ENCODE peak calls at places on chromosomes 5 and 9, in seven cellular contexts. Z is IMR-90, E is mesendoderm, U is trophoblast cell, F is mesenchymal stem cell, D is neuronal stem cell, K is H1. J is an unnamed sample.

GRCh38 chr9:69671291-69671903 is 774 bp downstream of the APBA1 start:
- DNase-seq in E (no peak), U (no peak), F (no peak), D (no peak), K (no peak), Z (no peak), J (no peak)

GRCh38 chr5:103433216-103433615 is 129.4 kb downstream of the NUDT12 start:
- DNase-seq in E (no peak), K (no peak), D (no peak), U (no peak), Z (peak; percentile 64), F (no peak), J (no peak)

GRCh38 chr5:117455236-117456233 is 880.9 kb upstream of the SEMA6A start:
- DNase-seq in K (peak; percentile 43), Z (no peak), U (peak; percentile 7), E (peak; percentile 75), D (no peak), F (no peak), J (peak; percentile 79)

GRCh38 chr5:57650360-57651069 is 167.9 kb upstream of the ACTBL2 start:
- DNase-seq in D (no peak), U (peak; percentile 86), F (peak; percentile 49), E (peak; percentile 95), Z (peak; percentile 53), K (peak; percentile 33), J (peak; percentile 82)

GRCh38 chr9:129836342-129837007 is 1.2 kb downstream of the USP20 start:
- DNase-seq in F (no peak), D (no peak), Z (no peak), K (no peak), U (no peak), E (no peak), J (no peak)

GRCh38 chr5:173557123-173557903 is 59.1 kb downstream of the BOD1 start:
- DNase-seq in E (no peak), K (no peak), Z (peak; percentile 12), F (no peak), U (peak; percentile 56), D (no peak), J (no peak)

GRCh38 chr5:150339841-150340240 is 17.7 kb upstream of the TCOF1 start:
- DNase-seq in F (no peak), K (no peak), Z (no peak), U (no peak), D (no peak), E (no peak), J (no peak)

GRCh38 chr5:68331202-68332108 is 115.9 kb downstream of the PIK3R1 start:
- DNase-seq in K (no peak), U (peak; percentile 34), E (no peak), D (no peak), Z (peak; percentile 80), F (peak; percentile 57), J (no peak)

GRCh38 chr5:80093796-80094195 is 58.6 kb downstream of the THBS4 start:
- DNase-seq in K (no peak), F (no peak), U (no peak), E (peak; percentile 95), D (peak; percentile 68), Z (no peak), J (peak; percentile 51)

DNA sequence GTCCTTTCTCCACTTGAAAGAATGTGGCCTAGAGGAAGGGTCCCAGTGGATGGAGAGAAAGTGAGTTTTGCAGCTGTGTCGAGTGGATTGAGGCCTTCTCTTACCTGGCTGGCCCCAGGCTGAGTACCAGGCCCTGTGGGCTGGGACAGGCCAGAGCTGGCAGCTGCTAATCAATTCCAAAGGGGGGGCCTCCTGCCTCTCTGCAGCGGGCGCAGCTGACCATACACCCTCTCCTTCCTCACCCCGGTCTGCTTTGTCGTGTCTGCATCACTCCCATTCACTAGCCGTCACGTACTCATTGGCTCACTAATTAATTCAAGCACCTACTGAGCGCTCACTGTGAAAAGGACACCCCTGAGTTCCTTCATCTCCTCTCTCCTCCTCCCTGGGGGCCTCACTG is 58.4 kb upstream of the PITX1 start:
- DNase-seq in Z (no peak), D (no peak), E (no peak), K (no peak), F (no peak), U (no peak), J (no peak)
- H2BK5ac ChIP-seq in Z (no peak overlapping the region), D (no peak overlapping the region), E (no peak overlapping the region), K (no peak overlapping the region), F (no peak overlapping the region), U (no peak overlapping the region), J (no peak overlapping the region)

DNA sequence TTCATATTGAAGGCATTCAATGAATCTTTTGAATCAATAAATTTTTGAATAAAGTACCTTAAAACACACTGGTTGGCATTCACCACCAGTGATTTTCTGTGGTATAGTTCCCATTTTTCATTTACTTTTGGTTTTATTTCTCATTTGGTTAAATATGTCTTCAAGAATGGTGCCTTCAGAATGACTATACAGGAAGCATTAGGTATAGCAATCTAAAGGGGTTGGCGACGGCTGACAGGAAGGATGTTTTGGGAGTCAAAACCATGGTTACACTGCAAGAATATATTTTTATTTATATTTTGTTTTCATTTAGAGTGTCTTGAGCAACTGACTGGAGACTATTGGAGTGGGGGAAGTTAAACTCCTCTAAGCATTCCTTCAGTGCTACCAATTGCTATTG is 235.8 kb downstream of the HTR1A start:
- DNase-seq in Z (no peak), E (no peak), K (no peak), F (no peak), D (no peak), U (no peak), J (no peak)
- H2BK5ac ChIP-seq in Z (no peak overlapping the region), E (no peak overlapping the region), K (no peak overlapping the region), F (no peak overlapping the region), D (no peak overlapping the region), U (no peak overlapping the region), J (no peak overlapping the region)

GRCh38 chr5:15977851-15978250 is 201.7 kb downstream of the MARCHF11 start:
- DNase-seq in U (no peak), D (no peak), E (no peak), K (no peak), F (no peak), Z (no peak), J (no peak)

GRCh38 chr5:15980835-15981234 is 198.8 kb downstream of the MARCHF11 start:
- DNase-seq in D (no peak), K (no peak), Z (no peak), E (no peak), F (no peak), U (no peak), J (no peak)

GRCh38 chr5:15983392-15983791 is 196.2 kb downstream of the MARCHF11 start:
- DNase-seq in Z (no peak), K (no peak), D (no peak), F (no peak), E (no peak), U (no peak), J (no peak)
- H2BK5ac ChIP-seq in Z (no peak overlapping the region), K (no peak overlapping the region), D (no peak overlapping the region), F (no peak overlapping the region), E (no peak overlapping the region), U (no peak overlapping the region), J (no peak overlapping the region)

DNA sequence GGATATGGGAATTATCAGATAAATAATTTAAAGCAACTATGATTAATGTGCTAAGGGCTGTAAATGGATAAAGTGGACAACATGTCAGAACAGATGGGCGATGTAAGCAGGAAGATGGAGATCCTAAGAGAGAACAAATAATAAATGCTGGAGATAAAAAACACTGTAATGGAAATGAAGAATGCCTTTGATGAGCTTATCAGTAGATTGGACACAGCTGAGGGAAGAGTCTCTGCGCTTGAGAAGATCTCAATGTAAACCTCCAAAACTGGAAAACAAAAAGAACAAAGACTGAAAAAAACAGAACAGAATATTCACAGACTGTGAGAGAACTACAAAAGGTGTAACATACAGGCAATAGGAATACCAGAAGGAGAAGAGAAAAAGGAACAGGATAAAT is 102.5 kb downstream of the ANKRD55 start:
- DNase-seq in K (no peak), D (no peak), U (no peak), E (no peak), F (no peak), Z (no peak), J (no peak)
- H2BK5ac ChIP-seq in K (no peak overlapping the region), D (no peak overlapping the region), U (no peak overlapping the region), E (no peak overlapping the region), F (no peak overlapping the region), Z (no peak overlapping the region), J (no peak overlapping the region)

DNA sequence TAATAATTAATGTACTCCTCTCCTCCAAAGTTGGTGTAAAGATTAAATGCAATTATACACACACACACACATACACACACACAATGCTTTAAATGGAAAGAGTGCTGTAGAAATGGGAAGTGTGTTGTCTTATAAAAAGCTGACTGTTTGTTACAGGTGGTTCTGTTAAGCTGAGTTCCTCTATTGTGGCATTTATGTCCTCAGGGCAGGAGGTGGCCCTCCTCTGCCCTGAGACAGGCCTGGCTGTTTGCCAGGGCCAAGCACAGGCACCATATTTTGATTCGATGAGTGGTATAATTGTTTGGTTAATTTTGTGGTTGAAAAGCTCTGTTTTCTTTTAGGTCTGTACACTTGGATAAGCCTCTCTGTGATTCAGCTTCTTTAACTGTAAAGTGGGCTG is 573.9 kb downstream of the KIF4B start:
- DNase-seq in F (no peak), E (no peak), K (no peak), D (no peak), U (no peak), Z (no peak), J (no peak)
- H2BK5ac ChIP-seq in F (no peak overlapping the region), E (no peak overlapping the region), K (no peak overlapping the region), D (no peak overlapping the region), U (no peak overlapping the region), Z (no peak overlapping the region), J (no peak overlapping the region)

GRCh38 chr5:89343666-89344065 is 460.7 kb upstream of the MEF2C start:
- DNase-seq in E (no peak), Z (peak; percentile 16), U (no peak), K (no peak), D (no peak), F (no peak), J (no peak)

GRCh38 chr5:89342106-89342876 is 459.3 kb upstream of the MEF2C start:
- DNase-seq in F (peak; percentile 88), K (no peak), U (peak; percentile 26), D (no peak), E (no peak), Z (peak; percentile 86), J (no peak)

GRCh38 chr5:89336111-89336510 is 453.1 kb upstream of the MEF2C start:
- DNase-seq in K (no peak), E (no peak), D (no peak), Z (no peak), U (no peak), F (no peak), J (no peak)

DNA sequence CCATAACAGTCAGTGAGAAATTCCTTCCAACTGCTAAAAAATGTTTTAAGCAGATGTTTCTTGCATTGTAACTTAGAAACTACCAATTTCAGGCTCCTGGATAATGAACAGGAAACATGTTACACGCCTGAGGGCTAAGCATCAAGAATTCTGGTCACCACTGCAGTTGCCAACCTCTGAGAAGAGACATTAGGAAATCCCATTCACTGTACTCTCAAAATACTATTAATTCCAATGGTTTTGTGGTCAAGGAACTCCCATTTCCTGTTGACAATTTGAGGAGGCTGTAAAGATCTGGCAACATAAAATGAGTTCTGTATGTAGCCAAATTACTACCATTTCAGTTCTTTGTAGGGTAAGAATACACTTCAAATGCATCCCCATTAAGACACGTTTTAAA is 456.0 kb upstream of the MEF2C start:
- DNase-seq in F (peak; percentile 73), Z (peak; percentile 28), K (no peak), D (no peak), E (no peak), U (peak; percentile 66), J (no peak)
- H2BK5ac ChIP-seq in F (no peak overlapping the region), Z (no peak overlapping the region), K (no peak overlapping the region), D (no peak overlapping the region), E (no peak overlapping the region), U (no peak overlapping the region), J (no peak overlapping the region)

GRCh38 chr5:109479260-109479860 is 69.6 kb upstream of the PJA2 start:
- DNase-seq in D (no peak), U (peak; percentile 52), F (peak; percentile 30), K (no peak), E (no peak), Z (peak; percentile 34), J (no peak)
- H2BK5ac ChIP-seq in D (no peak overlapping the region), U (no peak overlapping the region), F (no peak overlapping the region), K (no peak overlapping the region), E (no peak overlapping the region), Z (no peak overlapping the region), J (no peak overlapping the region)

J was measured in H9.